ENCODE peak calls at places on chromosomes 2 and 18, in four cellular contexts. F, E, G and O are unnamed samples.

GRCh38 chr2:106058469-106059137 is 135.5 kb downstream of the UXS1 start:
- DNase-seq in E (no peak), F (no peak), G (no peak), O (no peak)

GRCh38 chr2:237563816-237564215 is 2.6 kb upstream of the PRLH start:
- DNase-seq in F (no peak), G (peak; percentile 14), E (peak; percentile 23), O (no peak)

GRCh38 chr18:10524507-10525425 is 1.1 kb upstream of the NAPG start:
- DNase-seq in G (no peak), E (peak; percentile 50), F (no peak), O (no peak)

GRCh38 chr2:3911891-3912455 is 208.6 kb downstream of the DCDC2C start:
- DNase-seq in G (no peak), E (no peak), F (no peak), O (no peak)

GRCh38 chr18:51659781-51660180 is 462.3 kb upstream of the MEX3C start:
- DNase-seq in E (no peak), F (no peak), G (no peak), O (no peak)

GRCh38 chr18:61502472-61502871 is 169.2 kb downstream of the CDH20 start:
- DNase-seq in F (peak; percentile 15), G (peak; percentile 65), E (peak; percentile 61), O (peak; percentile 5)

GRCh38 chr2:25822190-25823117 is 55.8 kb downstream of the ASXL2 start:
- DNase-seq in G (peak; percentile 54), F (no peak), E (no peak), O (no peak)

GRCh38 chr2:85754313-85755095 is 713 bp downstream of the ATOH8 start:
- DNase-seq in F (no peak), G (no peak), E (peak; percentile 39), O (no peak)

GRCh38 chr2:60706021-60706420 is 50.0 kb upstream of the PAPOLG start:
- DNase-seq in G (no peak), F (no peak), E (peak; percentile 43), O (no peak)

GRCh38 chr2:212677466-212677865 is 138.9 kb upstream of the ERBB4 start:
- DNase-seq in G (no peak), F (no peak), E (no peak), O (no peak)

GRCh38 chr18:9094307-9095226 is 7.9 kb upstream of the NDUFV2 start:
- DNase-seq in F (peak; percentile 42), G (peak; percentile 86), E (peak; percentile 94), O (no peak)

GRCh38 chr2:86000131-86000937 is 105.4 kb downstream of the POLR1A start:
- DNase-seq in F (peak; percentile 37), G (peak; percentile 49), E (no peak), O (no peak)

GRCh38 chr2:197986977-197987376 is 182.6 kb downstream of the PLCL1 start:
- DNase-seq in G (no peak), E (no peak), F (no peak), O (no peak)

GRCh38 chr2:53970898-53971681 is at the start of gene PSME4:
- DNase-seq in G (peak; percentile 90), F (peak; percentile 92), E (peak; percentile 84), O (no peak)

GRCh38 chr2:53964987-53965687 is 5.7 kb downstream of the PSME4 start:
- DNase-seq in F (no peak), E (no peak), G (no peak), O (no peak)

GRCh38 chr2:53970095-53970897 is 497 bp downstream of the PSME4 start:
- DNase-seq in F (peak; percentile 41), E (peak; percentile 37), G (peak; percentile 63), O (no peak)

GRCh38 chr2:53964237-53964952 is 6.4 kb downstream of the PSME4 start:
- DNase-seq in E (no peak), G (peak; percentile 15), F (no peak), O (no peak)

DNA sequence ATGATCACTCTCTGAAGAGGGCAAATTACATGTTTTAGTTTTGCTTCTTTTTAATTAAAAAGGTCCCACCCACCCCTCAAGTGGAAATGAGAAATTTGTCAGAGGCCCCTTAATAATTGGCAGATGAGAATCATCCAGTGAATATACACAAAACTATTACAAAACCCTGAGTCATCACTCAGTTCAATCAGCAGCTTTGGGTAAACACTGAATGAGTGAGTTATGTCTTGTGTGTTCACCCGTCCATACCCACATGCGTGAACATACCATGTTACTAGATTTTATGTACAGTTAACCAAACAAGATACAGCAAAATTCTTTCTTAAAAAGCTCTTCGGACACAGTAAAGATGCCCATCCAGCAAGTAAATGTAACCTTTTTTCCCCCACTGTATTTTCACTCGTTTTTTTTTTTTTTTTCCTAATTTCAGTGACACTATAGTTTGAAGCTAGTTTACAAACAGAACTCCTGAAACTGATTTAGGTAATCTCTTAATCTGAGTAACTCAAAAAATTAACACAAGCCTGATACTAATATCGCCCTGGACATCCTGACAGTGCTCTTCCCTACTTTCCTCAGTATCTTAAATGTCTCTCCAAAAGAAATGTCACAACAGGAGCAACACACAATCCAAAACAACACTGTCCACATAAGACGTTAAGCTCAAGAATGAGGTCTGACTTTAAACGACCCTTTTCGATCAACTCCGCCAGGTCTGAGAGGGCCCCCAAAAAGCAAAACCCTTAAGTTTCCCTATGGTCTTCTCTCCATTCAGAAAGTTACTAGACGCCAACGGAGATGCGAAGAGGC is 1.3 kb downstream of the PSME4 start:
- DNase-seq in E (peak; percentile 80), G (peak; percentile 83), F (peak; percentile 57), O (no peak)
- TF ChIP-seq FOS in E (peak; percentile 80), G (peak; percentile 79), F (peak; percentile 23), O (no peak)

GRCh38 chr2:11340717-11341116 is 3.7 kb downstream of the ROCK2 start:
- DNase-seq in G (no peak), E (no peak), F (no peak), O (no peak)
- TF ChIP-seq FOS in G (no peak), E (no peak), F (no peak), O (no peak)

GRCh38 chr2:235937092-235937491 is 231.1 kb downstream of the GBX2 start:
- DNase-seq in G (no peak), E (no peak), F (no peak), O (no peak)

GRCh38 chr2:235936493-235936892 is 231.7 kb downstream of the GBX2 start:
- DNase-seq in E (no peak), F (peak; percentile 9), G (peak; percentile 28), O (no peak)

GRCh38 chr2:235934059-235934896 is 233.9 kb downstream of the GBX2 start:
- DNase-seq in F (no peak), G (no peak), E (peak; percentile 50), O (no peak)

GRCh38 chr2:235935773-235936172 is 232.4 kb downstream of the GBX2 start:
- DNase-seq in G (no peak), E (no peak), F (no peak), O (no peak)

GRCh38 chr2:235935071-235935470 is 233.1 kb downstream of the GBX2 start:
- DNase-seq in F (no peak), E (no peak), G (no peak), O (no peak)
- TF ChIP-seq FOS in F (no peak), E (no peak), G (no peak), O (no peak)

GRCh38 chr2:152075427-152076050 is 23.3 kb downstream of the CACNB4 start:
- DNase-seq in G (no peak), E (no peak), F (no peak), O (no peak)

GRCh38 chr2:152071518-152071917 is 27.3 kb downstream of the CACNB4 start:
- DNase-seq in G (no peak), E (no peak), F (no peak), O (no peak)

GRCh38 chr2:152068226-152068625 is 30.6 kb downstream of the CACNB4 start:
- DNase-seq in F (no peak), G (no peak), E (no peak), O (no peak)

GRCh38 chr2:152067823-152068222 is 31.0 kb downstream of the CACNB4 start:
- DNase-seq in E (no peak), G (no peak), F (no peak), O (no peak)

DNA sequence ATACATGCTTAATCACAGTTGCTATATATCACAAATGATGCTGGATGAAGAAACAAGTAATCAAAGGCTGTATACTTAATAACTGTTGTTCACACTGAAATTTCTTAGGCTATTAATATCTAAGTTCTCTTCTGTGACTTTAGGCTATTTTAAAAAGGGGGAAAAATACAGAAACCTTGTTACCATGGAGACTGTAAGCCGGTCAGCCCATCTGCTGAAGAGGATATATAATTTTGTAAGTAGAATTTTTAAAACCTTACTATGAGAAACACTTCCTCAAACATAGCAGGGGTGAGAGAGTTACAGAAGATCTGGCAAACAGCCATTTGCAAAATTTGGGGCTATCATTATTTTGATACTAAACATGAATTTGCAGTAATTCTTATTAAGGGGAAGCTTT is 27.8 kb downstream of the CACNB4 start:
- DNase-seq in E (no peak), F (no peak), G (no peak), O (no peak)
- TF ChIP-seq FOS in E (no peak), F (no peak), G (no peak), O (no peak)

GRCh38 chr2:73003027-73003426 is 68.5 kb downstream of the SFXN5 start:
- DNase-seq in F (no peak), E (no peak), G (no peak), O (no peak)

GRCh38 chr2:73000808-73001570 is 70.5 kb downstream of the SFXN5 start:
- DNase-seq in F (no peak), E (no peak), G (no peak), O (no peak)

GRCh38 chr2:72998234-72998651 is 73.3 kb downstream of the SFXN5 start:
- DNase-seq in F (no peak), E (no peak), G (no peak), O (no peak)

GRCh38 chr2:72998724-72999123 is 72.8 kb downstream of the SFXN5 start:
- DNase-seq in F (no peak), G (no peak), E (no peak), O (no peak)

DNA sequence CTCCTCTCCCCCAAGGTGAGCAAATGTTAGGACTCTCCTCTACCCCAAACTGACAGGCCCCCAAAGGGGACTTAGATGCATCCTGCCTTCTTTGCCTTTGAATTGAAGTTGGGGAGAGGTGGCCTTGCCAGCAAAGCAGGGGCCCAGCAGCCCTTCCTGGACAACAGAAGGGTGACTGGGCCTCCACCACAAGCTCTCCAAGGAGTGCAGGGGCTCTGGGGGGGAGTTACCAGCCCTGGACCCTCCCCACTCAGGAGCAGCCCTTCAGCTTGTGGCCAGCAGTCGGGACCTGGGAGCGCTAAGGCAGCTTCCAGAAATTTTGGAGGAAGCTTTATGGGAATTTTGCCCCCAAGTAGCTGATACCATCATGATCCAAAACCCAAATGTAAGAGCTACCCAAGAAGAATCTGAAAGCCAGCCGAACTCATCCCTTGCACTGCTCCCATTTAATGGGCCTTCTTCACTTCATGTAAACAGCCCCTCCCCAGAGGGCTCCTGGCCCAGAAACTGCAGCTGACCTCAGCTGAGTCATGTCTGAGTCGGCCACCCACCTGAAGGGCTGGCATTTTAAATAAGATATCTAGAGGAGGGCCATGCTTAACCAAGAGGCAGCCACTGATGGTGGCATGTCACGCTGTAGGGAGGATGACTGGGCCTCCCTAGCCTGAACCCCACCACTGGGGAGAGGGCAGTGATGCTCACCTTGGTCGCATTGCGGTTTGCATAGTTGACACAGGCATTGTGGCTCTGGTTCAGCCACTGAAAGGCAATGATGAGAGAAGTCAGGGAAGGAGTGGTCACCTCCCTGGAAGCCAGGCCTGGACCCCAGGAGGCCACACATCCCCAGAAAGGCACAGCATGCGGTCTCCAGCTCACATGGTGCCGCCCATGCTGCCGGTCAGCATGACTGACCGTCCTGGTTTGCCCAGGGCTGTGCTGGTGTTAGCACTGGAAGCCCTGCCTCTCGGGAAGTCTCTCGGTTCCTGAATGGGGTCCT is 71.5 kb downstream of the SFXN5 start:
- DNase-seq in G (peak; percentile 27), F (no peak), E (peak; percentile 73), O (no peak)
- TF ChIP-seq FOS in G (peak; percentile 52), F (no peak), E (peak; percentile 47), O (no peak)